ENCODE peak calls at places on chromosomes 2 and 18, in six cellular contexts. N, H, W, O, M and C are unnamed samples.

GRCh38 chr2:7692657-7693161 is 775.5 kb downstream of the RNF144A start:
- DNase-seq in N (no peak), H (no peak), W (no peak), O (no peak), M (no peak), C (no peak)

GRCh38 chr2:241541564-241542277 is 16.8 kb upstream of the BOK start:
- DNase-seq in N (no peak), H (no peak), W (no peak), O (no peak), M (no peak), C (no peak)

GRCh38 chr2:150480971-150481830 is 6.3 kb downstream of the RND3 start:
- DNase-seq in N (no peak), H (no peak), W (no peak), O (no peak), M (no peak), C (peak)

GRCh38 chr18:64993695-64994094 is 757.1 kb upstream of the CDH7 start:
- DNase-seq in N (no peak), H (no peak), W (no peak), O (no peak), M (no peak), C (no peak)

GRCh38 chr2:28286678-28287077 is 106.0 kb upstream of the FOSL2 start:
- DNase-seq in N (no peak), H (no peak), W (no peak), O (no peak), M (no peak), C (no peak)

GRCh38 chr18:48948112-48949050 is 2.4 kb downstream of the SMAD7 start:
- DNase-seq in N (no peak), H (no peak), W (peak), O (peak), M (no peak), C (no peak)

GRCh38 chr2:216830346-216830745 is 29.5 kb downstream of the TNP1 start:
- DNase-seq in N (no peak), H (no peak), W (no peak), O (no peak), M (no peak), C (no peak)

GRCh38 chr2:9779572-9780264 is 63.6 kb upstream of the TAF1B start:
- DNase-seq in N (peak), H (peak), W (no peak), O (peak), M (no peak), C (no peak)

GRCh38 chr2:102726128-102727087 is 35.4 kb upstream of the TMEM182 start:
- DNase-seq in N (no peak), H (no peak), W (no peak), O (no peak), M (no peak), C (no peak)

GRCh38 chr18:80197490-80197889 is 49.8 kb downstream of the PARD6G start:
- DNase-seq in N (no peak), H (no peak), W (no peak), O (no peak), M (no peak), C (no peak)

GRCh38 chr2:231436957-231437356 is 27.3 kb downstream of the NCL start:
- DNase-seq in N (no peak), H (no peak), W (no peak), O (no peak), M (no peak), C (no peak)